ENCODE peak calls at places on chromosome 16, in eight cellular contexts. J is DND-41; O is ascending aorta; Z is stomach; P is cardiac muscle cell; L is naive thymus-derived CD4-positive, alpha-beta T cell; M is HCT116; Q is heart right ventricle. D is an unnamed sample.

GRCh38 chr16:68091604-68092261 is 6.6 kb downstream of the NFATC3 start:
- DNase-seq in J (no peak), O (no peak), Z (no peak), P (peak), L (no peak), M (no peak), Q (no peak), D (no peak)

GRCh38 chr16:61530697-61531096 is 505.5 kb downstream of the CDH8 start:
- DNase-seq in J (no peak), O (no peak), Z (no peak), P (no peak), L (no peak), M (no peak), Q (no peak), D (no peak)

GRCh38 chr16:4315185-4316102 is at the start of gene GLIS2:
- DNase-seq in J (peak), O (peak), Z (peak), P (peak), L (no peak), M (peak), Q (peak), D (peak)

GRCh38 chr16:66159987-66160386 is 206.5 kb upstream of the CDH5 start:
- DNase-seq in J (no peak), O (no peak), Z (no peak), P (no peak), L (no peak), M (no peak), Q (no peak), D (no peak)

GRCh38 chr16:84604477-84605013 is 13.3 kb downstream of the COTL1 start:
- DNase-seq in J (no peak), O (no peak), Z (no peak), P (no peak), L (no peak), M (no peak), Q (no peak), D (no peak)

GRCh38 chr16:48918520-48919258 is 308.7 kb upstream of the N4BP1 start:
- DNase-seq in J (no peak), O (no peak), Z (no peak), P (no peak), L (no peak), M (peak), Q (no peak), D (no peak)

GRCh38 chr16:10266809-10267208 is 84.6 kb upstream of the GRIN2A start:
- DNase-seq in J (no peak), O (no peak), Z (no peak), P (no peak), L (no peak), M (no peak), Q (no peak), D (no peak)

GRCh38 chr16:84650062-84650991 is 2.0 kb downstream of the KLHL36 start:
- DNase-seq in J (no peak), O (no peak), Z (no peak), P (peak), L (no peak), M (no peak), Q (no peak), D (peak)

GRCh38 chr16:58755989-58756649 is 22.0 kb upstream of the GOT2 start:
- DNase-seq in J (peak), O (peak), Z (peak), P (peak), L (peak), M (peak), Q (peak), D (peak)

GRCh38 chr16:69241911-69242310 is 54.9 kb downstream of the SNTB2 start:
- DNase-seq in J (no peak), O (no peak), Z (no peak), P (peak), L (no peak), M (no peak), Q (no peak), D (no peak)

GRCh38 chr16:80751167-80751566 is 53.2 kb downstream of the CDYL2 start:
- DNase-seq in J (no peak), O (no peak), Z (no peak), P (peak), L (no peak), M (no peak), Q (no peak), D (peak)

GRCh38 chr16:30910427-30911029 is 12.8 kb upstream of the FBXL19 start:
- DNase-seq in J (no peak), O (no peak), Z (no peak), P (no peak), L (no peak), M (no peak), Q (no peak), D (no peak)

GRCh38 chr16:47156816-47157215 is 13.1 kb upstream of the NETO2 start:
- DNase-seq in J (no peak), O (no peak), Z (no peak), P (no peak), L (no peak), M (no peak), Q (no peak), D (no peak)

GRCh38 chr16:52005551-52005950 is 541.4 kb downstream of the TOX3 start:
- DNase-seq in J (no peak), O (no peak), Z (no peak), P (no peak), L (no peak), M (no peak), Q (no peak), D (no peak)

GRCh38 chr16:62225675-62226074 is 189.4 kb upstream of the CDH8 start:
- DNase-seq in J (peak), O (no peak), Z (peak), P (peak), L (no peak), M (no peak), Q (peak), D (no peak)

GRCh38 chr16:58661199-58661830 is 23.3 kb downstream of the SLC38A7 start:
- DNase-seq in J (no peak), O (peak), Z (peak), P (peak), L (no peak), M (peak), Q (no peak), D (peak)

GRCh38 chr16:9854665-9855064 is 327.6 kb downstream of the GRIN2A start:
- DNase-seq in J (no peak), O (no peak), Z (no peak), P (no peak), L (no peak), M (no peak), Q (peak), D (peak)

GRCh38 chr16:1950559-1950958 is 3.9 kb downstream of the RPL3L start:
- DNase-seq in J (no peak), O (no peak), Z (no peak), P (no peak), L (no peak), M (no peak), Q (peak), D (no peak)

GRCh38 chr16:86391486-86391885 is 118.8 kb upstream of the FOXF1 start:
- DNase-seq in J (no peak), O (no peak), Z (no peak), P (no peak), L (no peak), M (no peak), Q (no peak), D (no peak)

GRCh38 chr16:17748005-17748719 is 277.4 kb upstream of the XYLT1 start:
- DNase-seq in J (no peak), O (no peak), Z (no peak), P (no peak), L (no peak), M (no peak), Q (no peak), D (no peak)

GRCh38 chr16:1884155-1884760 is 12.3 kb upstream of the MEIOB start:
- DNase-seq in J (no peak), O (no peak), Z (no peak), P (peak), L (no peak), M (peak), Q (no peak), D (no peak)

GRCh38 chr16:1298406-1298805 is 11.0 kb upstream of the UBE2I start:
- DNase-seq in J (no peak), O (no peak), Z (no peak), P (no peak), L (no peak), M (no peak), Q (no peak), D (no peak)

GRCh38 chr16:66474750-66475199 is 47.7 kb downstream of the BEAN1 start:
- DNase-seq in J (peak), O (peak), Z (no peak), P (no peak), L (peak), M (no peak), Q (no peak), D (no peak)

GRCh38 chr16:6964679-6965078 is 368.0 kb upstream of the RBFOX1 start:
- DNase-seq in J (no peak), O (no peak), Z (no peak), P (no peak), L (no peak), M (no peak), Q (no peak), D (no peak)

GRCh38 chr16:58931436-58931835 is 197.3 kb upstream of the GOT2 start:
- DNase-seq in J (no peak), O (no peak), Z (no peak), P (no peak), L (no peak), M (no peak), Q (no peak), D (no peak)

GRCh38 chr16:78503501-78504110 is 404.2 kb downstream of the WWOX start:
- DNase-seq in J (peak), O (no peak), Z (peak), P (peak), L (peak), M (peak), Q (no peak), D (no peak)

GRCh38 chr16:88637797-88638196 is 575 bp upstream of the IL17C start:
- DNase-seq in J (no peak), O (no peak), Z (no peak), P (no peak), L (no peak), M (no peak), Q (no peak), D (no peak)

GRCh38 chr16:88640039-88640495 is 1.7 kb downstream of the IL17C start:
- DNase-seq in J (no peak), O (no peak), Z (no peak), P (no peak), L (no peak), M (no peak), Q (no peak), D (no peak)

GRCh38 chr16:88640520-88641247 is 2.3 kb downstream of the IL17C start:
- DNase-seq in J (no peak), O (no peak), Z (no peak), P (no peak), L (no peak), M (no peak), Q (no peak), D (no peak)

GRCh38 chr16:88638323-88639230 is at the start of gene IL17C:
- DNase-seq in J (no peak), O (no peak), Z (peak), P (no peak), L (no peak), M (no peak), Q (no peak), D (no peak)

GRCh38 chr16:88639231-88640038 is 1.1 kb downstream of the IL17C start:
- DNase-seq in J (no peak), O (no peak), Z (peak), P (no peak), L (no peak), M (no peak), Q (no peak), D (no peak)
- H3K4me3 ChIP-seq in J (no peak), O (no peak), Z (no peak), P (no peak), L (no peak), M (no peak), Q (no peak), D (no peak)

GRCh38 chr16:28063047-28063521 is 430 bp downstream of the GSG1L start:
- DNase-seq in J (no peak), O (no peak), Z (no peak), P (peak), L (no peak), M (no peak), Q (no peak), D (no peak)

GRCh38 chr16:28064150-28064549 is 636 bp upstream of the GSG1L start:
- DNase-seq in J (no peak), O (no peak), Z (no peak), P (no peak), L (no peak), M (no peak), Q (no peak), D (no peak)

GRCh38 chr16:28062261-28063046 is 1.1 kb downstream of the GSG1L start:
- DNase-seq in J (no peak), O (no peak), Z (no peak), P (no peak), L (no peak), M (no peak), Q (no peak), D (no peak)

GRCh38 chr16:28064706-28065249 is 1.3 kb upstream of the GSG1L start:
- DNase-seq in J (no peak), O (no peak), Z (no peak), P (no peak), L (no peak), M (no peak), Q (no peak), D (no peak)

GRCh38 chr16:28063611-28064061 is at the start of gene GSG1L:
- DNase-seq in J (no peak), O (no peak), Z (no peak), P (no peak), L (no peak), M (no peak), Q (no peak), D (no peak)
- H3K4me3 ChIP-seq in J (no peak), O (peak), Z (peak), P (peak), L (no peak), M (no peak), Q (peak), D (peak)

DNA sequence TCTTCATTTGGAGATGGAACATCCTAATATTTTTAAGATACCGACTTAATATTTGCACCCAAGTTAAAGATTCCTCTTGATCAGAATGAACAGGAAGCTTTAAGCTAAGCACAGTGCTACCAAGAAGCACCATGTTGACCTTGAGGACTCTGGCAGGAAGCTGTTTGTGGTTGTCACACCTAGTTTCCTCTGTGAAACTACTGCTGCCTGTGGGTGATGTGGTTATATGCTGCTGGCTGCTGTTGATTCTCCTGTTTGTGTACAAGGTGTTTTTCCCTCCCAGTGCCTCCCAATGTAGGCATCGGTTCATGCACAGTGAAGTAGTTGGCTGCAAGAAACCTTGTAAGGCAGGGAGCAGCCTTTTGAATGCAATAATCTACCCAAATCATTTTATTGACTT is 23.4 kb downstream of the RBL2 start:
- DNase-seq in J (peak), O (no peak), Z (no peak), P (no peak), L (peak), M (no peak), Q (no peak), D (no peak)
- H3K4me3 ChIP-seq in J (peak), O (no peak), Z (no peak), P (no peak), L (peak), M (no peak), Q (no peak), D (no peak)

DNA sequence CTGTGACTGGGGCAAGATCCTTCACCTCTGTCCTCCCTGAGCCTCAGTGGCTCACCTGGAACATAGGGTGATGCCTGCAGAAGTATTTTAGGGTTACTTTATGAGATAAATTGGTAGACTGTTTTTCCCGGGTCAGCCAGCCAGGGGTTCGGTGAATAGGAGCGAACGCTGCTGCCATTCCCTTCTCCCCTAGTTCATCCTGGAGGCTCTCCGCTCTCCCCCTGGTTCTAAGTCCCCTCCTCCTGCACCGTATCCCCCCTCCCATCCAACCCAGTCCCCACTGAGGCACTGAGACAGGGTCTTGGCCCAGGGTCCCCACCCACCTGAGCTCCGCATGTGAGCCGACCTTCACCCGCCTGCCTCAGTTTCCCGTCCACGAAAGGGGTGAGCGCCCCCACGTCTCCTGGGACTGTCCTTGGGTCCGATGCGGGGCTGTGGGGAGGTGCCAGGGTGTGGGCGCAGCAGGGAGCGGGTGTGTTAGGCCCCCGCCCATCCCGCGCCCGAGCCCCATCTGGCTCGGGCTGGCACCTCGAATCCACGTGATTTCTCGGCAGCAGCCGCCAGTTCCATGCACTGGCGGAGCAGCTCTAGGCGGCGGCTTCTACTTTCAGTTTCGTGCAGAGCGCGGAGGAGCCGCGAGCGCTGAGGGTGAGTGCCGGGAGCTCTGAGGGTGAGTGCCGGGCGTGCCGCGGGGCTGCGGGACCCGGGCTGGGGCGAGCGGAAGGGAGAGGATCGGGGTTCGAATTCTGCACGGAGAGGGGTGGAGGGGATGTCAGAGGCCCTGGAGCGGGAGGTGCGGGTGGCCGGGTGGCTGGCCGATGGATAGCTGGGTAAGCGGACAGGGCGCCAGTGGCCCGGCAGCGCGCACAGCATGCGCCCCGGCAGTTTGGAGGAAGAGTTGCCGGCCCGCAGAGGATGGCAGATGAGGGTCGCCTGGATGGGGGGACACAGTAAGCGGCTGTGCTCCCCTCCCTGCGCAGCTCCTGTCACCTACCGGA is at the start of gene NLRC5:
- DNase-seq in J (peak), O (peak), Z (peak), P (peak), L (peak), M (peak), Q (peak), D (peak)
- H3K4me3 ChIP-seq in J (peak), O (peak), Z (peak), P (peak), L (peak), M (peak), Q (peak), D (peak)

DNA sequence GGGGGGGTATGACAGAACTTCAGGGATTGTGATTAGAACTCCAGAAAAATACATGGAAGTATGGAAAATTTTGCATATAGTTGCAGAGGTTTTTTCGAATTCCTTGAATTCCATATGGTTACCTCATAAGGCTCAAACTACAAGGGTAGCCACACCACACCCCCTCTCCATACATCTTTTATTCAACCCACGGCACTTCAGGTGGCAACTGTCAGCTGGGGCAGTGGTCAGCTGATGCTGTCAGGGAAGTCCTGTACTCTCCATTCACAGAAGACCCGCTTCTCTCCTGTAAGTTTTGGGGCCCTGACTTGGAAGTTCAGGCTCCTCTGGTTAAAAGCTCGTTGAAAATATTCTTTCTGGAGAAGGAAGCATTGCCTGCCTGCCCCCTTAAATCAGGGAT is 57.5 kb upstream of the CLEC19A start:
- DNase-seq in J (no peak), O (peak), Z (no peak), P (no peak), L (no peak), M (no peak), Q (no peak), D (no peak)
- H3K4me3 ChIP-seq in J (no peak), O (no peak), Z (no peak), P (no peak), L (no peak), M (no peak), Q (no peak), D (no peak)

GRCh38 chr16:3009568-3010390 is 2.9 kb upstream of the CLDN9 start:
- DNase-seq in J (no peak), O (no peak), Z (peak), P (no peak), L (no peak), M (peak), Q (no peak), D (no peak)
- H3K4me3 ChIP-seq in J (no peak), O (no peak), Z (no peak), P (no peak), L (no peak), M (peak), Q (no peak), D (no peak)

DNA sequence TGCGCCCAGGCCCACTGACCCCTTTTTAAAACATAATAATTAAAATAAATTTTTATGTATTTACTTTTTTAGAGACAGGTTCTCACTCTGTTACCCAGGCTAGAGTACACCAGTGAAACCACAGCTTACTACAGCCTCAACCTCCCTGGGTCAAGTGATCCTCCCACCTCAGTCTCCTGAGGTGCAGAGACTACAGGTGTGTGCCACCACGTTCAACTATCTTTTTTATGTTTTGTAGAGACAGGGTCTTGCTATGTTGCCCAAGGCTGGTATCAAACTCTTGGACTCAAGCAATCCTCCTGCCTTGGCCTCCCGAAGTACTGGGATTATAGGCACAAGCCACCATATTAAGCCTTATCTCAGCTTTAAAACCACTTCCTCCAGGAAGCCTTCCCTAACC is 56.1 kb upstream of the BCAR1 start:
- DNase-seq in J (no peak), O (no peak), Z (no peak), P (no peak), L (no peak), M (no peak), Q (no peak), D (no peak)
- H3K4me3 ChIP-seq in J (no peak), O (no peak), Z (no peak), P (no peak), L (no peak), M (no peak), Q (no peak), D (no peak)

GRCh38 chr16:71229344-71229743 is 1.2 kb downstream of the HYDIN start:
- DNase-seq in J (no peak), O (no peak), Z (no peak), P (no peak), L (no peak), M (no peak), Q (no peak), D (no peak)

GRCh38 chr16:71226229-71227141 is 4.0 kb downstream of the HYDIN start:
- DNase-seq in J (no peak), O (no peak), Z (no peak), P (no peak), L (no peak), M (no peak), Q (no peak), D (no peak)

GRCh38 chr16:71225145-71225544 is 5.4 kb downstream of the HYDIN start:
- DNase-seq in J (no peak), O (no peak), Z (no peak), P (no peak), L (no peak), M (no peak), Q (no peak), D (no peak)

GRCh38 chr16:71230122-71230845 is at the start of gene HYDIN:
- DNase-seq in J (no peak), O (no peak), Z (no peak), P (peak), L (no peak), M (no peak), Q (peak), D (peak)
- H3K4me3 ChIP-seq in J (no peak), O (no peak), Z (no peak), P (peak), L (no peak), M (no peak), Q (peak), D (peak)

GRCh38 chr16:72666267-72666666 is 381.7 kb downstream of the ZFHX3 start:
- DNase-seq in J (no peak), O (no peak), Z (no peak), P (peak), L (no peak), M (no peak), Q (no peak), D (no peak)
- H3K4me3 ChIP-seq in J (peak), O (no peak), Z (no peak), P (no peak), L (no peak), M (no peak), Q (no peak), D (no peak)

D was measured in skeletal muscle cell.